ENCODE peak calls at places on chromosomes 13 and 19, in seven cellular contexts. V, H, Y, Q, E, F and L are unnamed samples.

GRCh38 chr13:49980266-49980665 is 16.6 kb upstream of the TRIM13 start:
- DNase-seq in E (no peak), Y (no peak), H (no peak), F (no peak), Q (no peak), V (no peak), L (no peak)

GRCh38 chr19:10587022-10587838 is at the start of gene AP1M2:
- DNase-seq in F (no peak), V (no peak), H (no peak), E (no peak), Q (no peak), Y (peak; percentile 91), L (no peak)

GRCh38 chr19:5801796-5802616 is 2.9 kb upstream of the NRTN start:
- DNase-seq in E (no peak), Y (peak; percentile 88), Q (no peak), F (no peak), V (no peak), H (no peak), L (no peak)

GRCh38 chr19:18883530-18884304 is 12.2 kb downstream of the CERS1 start:
- DNase-seq in E (no peak), H (no peak), Y (no peak), F (no peak), Q (no peak), V (no peak), L (no peak)

GRCh38 chr13:95296326-95296939 is 4.8 kb downstream of the ABCC4 start:
- DNase-seq in Y (peak; percentile 91), Q (no peak), E (peak; percentile 46), H (peak; percentile 13), V (peak; percentile 42), F (no peak), L (peak; percentile 34)

GRCh38 chr19:39390460-39390758 is 497 bp downstream of the PAF1 start:
- DNase-seq in E (peak; percentile 90), Q (no peak), H (no peak), Y (no peak), V (no peak), F (no peak), L (no peak)

GRCh38 chr19:6292006-6292405 is 12.2 kb upstream of the MLLT1 start:
- DNase-seq in V (no peak), F (no peak), H (no peak), E (no peak), Q (no peak), Y (no peak), L (no peak)

GRCh38 chr13:33236021-33236420 is 49.5 kb downstream of the STARD13 start:
- DNase-seq in V (no peak), F (no peak), E (no peak), H (no peak), Y (no peak), Q (no peak), L (no peak)

GRCh38 chr13:33204130-33204927 is 81.2 kb downstream of the STARD13 start:
- DNase-seq in Q (no peak), E (peak; percentile 53), Y (no peak), H (no peak), F (no peak), V (peak; percentile 64), L (no peak)

GRCh38 chr19:35856001-35856400 is 710 bp upstream of the KIRREL2 start:
- DNase-seq in V (no peak), E (no peak), Y (peak; percentile 70), Q (no peak), H (no peak), F (no peak), L (no peak)

GRCh38 chr13:39119422-39119821 is 81.2 kb downstream of the NHLRC3 start:
- DNase-seq in Q (no peak), H (no peak), V (no peak), Y (peak; percentile 61), E (no peak), F (no peak), L (no peak)

GRCh38 chr13:59951011-59951410 is 212.7 kb downstream of the DIAPH3 start:
- DNase-seq in Q (no peak), H (no peak), V (no peak), F (no peak), E (no peak), Y (no peak), L (no peak)

GRCh38 chr19:55552620-55553019 is 7.3 kb upstream of the SBK3 start:
- DNase-seq in Y (no peak), F (no peak), H (no peak), Q (no peak), E (no peak), V (no peak), L (no peak)

GRCh38 chr13:75151081-75151643 is 330.8 kb downstream of the TBC1D4 start:
- DNase-seq in V (no peak), F (no peak), Y (no peak), Q (no peak), H (no peak), E (no peak), L (no peak)

GRCh38 chr13:101757446-101758039 is 305.1 kb downstream of the ITGBL1 start:
- DNase-seq in Q (no peak), F (no peak), V (no peak), Y (no peak), H (no peak), E (no peak), L (no peak)

GRCh38 chr13:113976711-113977684 is 3.1 kb upstream of the C13orf46 start:
- DNase-seq in Q (no peak), E (no peak), H (no peak), V (peak; percentile 17), Y (no peak), F (no peak), L (peak; percentile 67)

GRCh38 chr19:47274891-47275865 is 493 bp downstream of the INAFM1 start:
- DNase-seq in Q (no peak), F (no peak), H (no peak), Y (peak; percentile 75), E (peak; percentile 32), V (peak; percentile 39), L (no peak)

GRCh38 chr13:27524981-27525975 is 74.9 kb upstream of the MTIF3 start:
- DNase-seq in Q (no peak), V (no peak), E (no peak), Y (no peak), F (no peak), H (no peak), L (no peak)

GRCh38 chr19:45376045-45376724 is 5.8 kb upstream of the ERCC2 start:
- DNase-seq in Y (peak; percentile 84), H (no peak), V (peak; percentile 55), Q (no peak), F (peak; percentile 33), E (no peak), L (no peak)

GRCh38 chr19:33273065-33273736 is 29.1 kb downstream of the CEBPA start:
- DNase-seq in Q (no peak), F (no peak), H (no peak), V (no peak), E (no peak), Y (no peak), L (no peak)

GRCh38 chr13:39144941-39145533 is 106.8 kb downstream of the NHLRC3 start:
- DNase-seq in H (peak; percentile 6), Q (peak; percentile 37), F (no peak), Y (peak; percentile 83), V (peak; percentile 39), E (peak; percentile 81), L (peak; percentile 66)